ENCODE peak calls at places on chromosomes 5 and 9, in seven cellular contexts. D is tibial artery; V is CD8-positive, alpha-beta memory T cell; J is hepatocyte; N is adipocyte; O is effector memory CD4-positive, alpha-beta T cell; Z is breast epithelium. C is an unnamed sample. For H3K4me1 and H3K36me3, the result is how much of the 10 kb centered on the place peaks cover.

GRCh38 chr5:14322437-14323187 is 179.5 kb downstream of the TRIO start:
- DNase-seq in D (no peak), V (no peak), J (no peak), N (no peak), O (no peak), Z (no peak), C (no peak)

GRCh38 chr9:70003786-70004185 is 39.9 kb upstream of the MAMDC2 start:
- DNase-seq in D (no peak), V (no peak), J (no peak), N (peak), O (no peak), Z (no peak), C (no peak)

GRCh38 chr5:14367364-14367763 is 214.2 kb upstream of the OTULINL start:
- DNase-seq in D (no peak), V (no peak), J (no peak), N (no peak), O (no peak), Z (no peak), C (no peak)

GRCh38 chr9:17380126-17380861 is 198.6 kb upstream of the SH3GL2 start:
- DNase-seq in D (no peak), V (no peak), J (no peak), N (no peak), O (no peak), Z (no peak), C (no peak)

GRCh38 chr9:114000063-114000454 is 78.0 kb downstream of the AMBP start:
- DNase-seq in D (no peak), V (no peak), J (no peak), N (no peak), O (no peak), Z (peak), C (no peak)

GRCh38 chr9:93682155-93682968 is 106.0 kb downstream of the PHF2 start:
- DNase-seq in D (peak), V (peak), J (peak), N (peak), O (no peak), Z (peak), C (peak)

GRCh38 chr5:14727428-14727865 is 62.9 kb downstream of the OTULIN start:
- DNase-seq in D (peak), V (peak), J (peak), N (peak), O (peak), Z (peak), C (peak)

GRCh38 chr9:137646341-137646740 is 27.5 kb downstream of the EHMT1 start:
- DNase-seq in D (peak), V (no peak), J (no peak), N (no peak), O (no peak), Z (no peak), C (no peak)

GRCh38 chr9:132572921-132573320 is 9.5 kb upstream of the BARHL1 start:
- DNase-seq in D (no peak), V (no peak), J (no peak), N (peak), O (no peak), Z (no peak), C (no peak)

GRCh38 chr9:254516-254915 is 39.9 kb downstream of the DOCK8 start:
- DNase-seq in D (no peak), V (no peak), J (no peak), N (no peak), O (no peak), Z (no peak), C (no peak)

GRCh38 chr9:124621371-124622328 is 114.5 kb upstream of the NR5A1 start:
- DNase-seq in D (no peak), V (no peak), J (no peak), N (peak), O (no peak), Z (no peak), C (no peak)

GRCh38 chr5:140166911-140167310 is 8.1 kb upstream of the CYSTM1 start:
- DNase-seq in D (no peak), V (no peak), J (no peak), N (no peak), O (no peak), Z (no peak), C (no peak)

GRCh38 chr5:61253547-61253946 is 78.5 kb upstream of the ZSWIM6 start:
- DNase-seq in D (no peak), V (no peak), J (no peak), N (no peak), O (no peak), Z (no peak), C (no peak)

GRCh38 chr9:114981095-114981494 is 50.7 kb upstream of the TNFSF8 start:
- DNase-seq in D (no peak), V (no peak), J (peak), N (peak), O (no peak), Z (no peak), C (no peak)

GRCh38 chr5:159324097-159324760 is 6.1 kb downstream of the IL12B start:
- DNase-seq in D (no peak), V (no peak), J (no peak), N (peak), O (no peak), Z (no peak), C (no peak)

DNA sequence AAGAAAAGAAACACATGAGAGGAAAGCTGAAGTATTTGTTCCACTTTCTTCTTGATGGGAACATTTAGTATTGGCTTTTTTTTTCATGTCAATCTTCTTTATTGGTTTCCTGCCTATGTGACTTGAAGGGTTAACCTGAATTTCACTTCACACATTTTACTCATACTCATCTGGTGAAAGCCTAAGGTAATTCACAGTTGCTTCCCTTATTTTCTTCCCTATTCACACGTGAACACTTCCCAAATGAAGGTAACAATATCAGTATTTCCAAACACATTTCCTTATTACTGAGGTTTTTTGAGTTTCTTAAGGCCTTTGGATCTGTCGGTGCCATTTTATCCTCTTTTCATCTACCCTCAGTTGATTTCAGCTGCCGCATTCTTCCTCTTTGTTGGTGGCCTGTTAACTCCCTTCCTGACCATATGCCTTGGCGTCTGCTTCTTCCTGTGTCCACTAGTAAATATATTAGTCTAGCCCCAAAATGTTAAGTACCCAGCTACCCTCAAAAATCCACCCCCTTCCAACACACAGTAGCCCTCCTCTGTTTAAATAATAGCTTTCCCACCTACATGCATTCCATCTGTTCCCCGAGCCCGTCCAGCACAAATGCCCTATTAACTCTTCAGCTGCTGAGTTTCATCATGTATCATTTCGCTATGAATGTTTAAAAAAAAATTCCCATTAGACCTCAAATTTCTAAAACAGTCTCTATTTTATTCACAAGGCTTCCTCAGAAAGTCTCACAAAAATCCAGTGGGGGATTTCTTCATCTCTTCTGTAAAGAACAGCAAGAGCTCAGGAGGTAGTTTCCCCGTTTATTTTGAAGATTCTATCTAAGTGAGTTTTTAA is 97.3 kb downstream of the USP20 start:
- DNase-seq in D (no peak), V (no peak), J (no peak), N (peak), O (no peak), Z (no peak), C (no peak)
- H3K4me1 ChIP-seq in D (half or more), V (half or more), J (under half), N (under half), O (under half), Z (under half), C (under half)

GRCh38 chr5:131462479-131462878 is 172.6 kb downstream of the RAPGEF6 start:
- DNase-seq in D (no peak), V (no peak), J (no peak), N (no peak), O (no peak), Z (no peak), C (peak)

GRCh38 chr5:131459216-131459615 is 175.8 kb downstream of the RAPGEF6 start:
- DNase-seq in D (no peak), V (no peak), J (no peak), N (no peak), O (no peak), Z (no peak), C (no peak)

GRCh38 chr5:131460867-131461572 is 174.0 kb downstream of the RAPGEF6 start:
- DNase-seq in D (no peak), V (no peak), J (no peak), N (no peak), O (no peak), Z (no peak), C (no peak)

GRCh38 chr5:131460133-131460532 is 174.9 kb downstream of the RAPGEF6 start:
- DNase-seq in D (no peak), V (no peak), J (no peak), N (no peak), O (no peak), Z (no peak), C (no peak)

DNA sequence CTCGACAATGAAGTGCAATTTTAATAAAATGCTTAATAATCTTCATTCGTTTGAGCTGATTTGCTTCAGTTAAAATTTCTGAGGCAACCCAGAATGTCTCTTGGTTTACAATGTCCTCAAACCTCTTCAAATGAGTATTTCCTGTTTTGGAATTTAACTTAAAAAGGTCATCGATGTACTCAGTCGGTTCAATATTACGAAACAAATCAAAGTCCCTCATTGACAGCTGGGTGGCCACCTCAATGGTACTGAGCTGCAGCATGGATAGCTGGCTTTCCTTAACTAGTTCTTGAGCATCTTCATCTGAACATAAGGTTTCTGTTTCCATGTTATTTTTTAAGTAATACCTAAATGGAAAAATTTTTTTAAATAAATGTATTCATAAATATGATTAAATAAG is 173.3 kb downstream of the RAPGEF6 start:
- DNase-seq in D (no peak), V (no peak), J (no peak), N (no peak), O (no peak), Z (no peak), C (no peak)
- H3K36me3 ChIP-seq in D (under half), V (under half), J (under half), N (under half), O (under half), Z (under half), C (under half)

GRCh38 chr5:124736111-124736813 is 10.2 kb downstream of the ZNF608 start:
- DNase-seq in D (no peak), V (no peak), J (no peak), N (peak), O (no peak), Z (no peak), C (no peak)
- H3K4me1 ChIP-seq in D (under half), V (under half), J (half or more), N (under half), O (under half), Z (under half), C (under half)

GRCh38 chr9:2106666-2107065 is 91.5 kb downstream of the SMARCA2 start:
- DNase-seq in D (no peak), V (no peak), J (no peak), N (no peak), O (no peak), Z (no peak), C (no peak)
- H3K36me3 ChIP-seq in D (half or more), V (under half), J (under half), N (half or more), O (half or more), Z (under half), C (under half)